ENCODE peak calls at places on chromosomes 4 and X, in seven cellular contexts. One of them, this sample, is unnamed.
A peak's percentile ranks its signal among the peaks of the same experiment; 100 is the strongest.

GRCh38 chr4:26020083-26020668 is 106.2 kb downstream of the SMIM20 start:
- DNase-seq in NCI-H345: no peak
- DNase-seq in activated CD4-positive, alpha-beta T cell treated with anti-CD3 and anti-CD28 coated beads, Interleukin-2, amount 50 U/mL, for 4 hours: peak; percentile 18
- DNase-seq in activated T-cell treated with anti-CD3 and anti-CD28 coated beads for 1 hour: no peak
- DNase-seq in D341Med: no peak
- DNase-seq in Right ventricle myocardium superior: no peak
- DNase-seq in amniotic stem cell: no peak
- DNase-seq in this sample: no peak

GRCh38 chrX:413322-414201 is 26.9 kb upstream of the PPP2R3B start:
- DNase-seq in activated T-cell treated with anti-CD3 and anti-CD28 coated beads for 1 hour: no peak
- DNase-seq in Right ventricle myocardium superior: peak; percentile 81
- DNase-seq in amniotic stem cell: no peak
- DNase-seq in NCI-H345: no peak
- DNase-seq in D341Med: no peak
- DNase-seq in activated CD4-positive, alpha-beta T cell treated with anti-CD3 and anti-CD28 coated beads, Interleukin-2, amount 50 U/mL, for 4 hours: no peak
- DNase-seq in this sample: no peak

GRCh38 chr4:95129708-95130343 is 372.1 kb downstream of the BMPR1B start:
- DNase-seq in NCI-H345: no peak
- DNase-seq in amniotic stem cell: peak; percentile 93
- DNase-seq in activated T-cell treated with anti-CD3 and anti-CD28 coated beads for 1 hour: no peak
- DNase-seq in activated CD4-positive, alpha-beta T cell treated with anti-CD3 and anti-CD28 coated beads, Interleukin-2, amount 50 U/mL, for 4 hours: no peak
- DNase-seq in Right ventricle myocardium superior: no peak
- DNase-seq in D341Med: no peak
- DNase-seq in this sample: no peak

GRCh38 chrX:69031181-69031580 is 134.1 kb downstream of the PJA1 start:
- DNase-seq in activated CD4-positive, alpha-beta T cell treated with anti-CD3 and anti-CD28 coated beads, Interleukin-2, amount 50 U/mL, for 4 hours: no peak
- DNase-seq in NCI-H345: no peak
- DNase-seq in activated T-cell treated with anti-CD3 and anti-CD28 coated beads for 1 hour: no peak
- DNase-seq in D341Med: no peak
- DNase-seq in Right ventricle myocardium superior: no peak
- DNase-seq in amniotic stem cell: no peak
- DNase-seq in this sample: no peak

GRCh38 chrX:123728001-123728400 is 4.9 kb downstream of the THOC2 start:
- DNase-seq in activated T-cell treated with anti-CD3 and anti-CD28 coated beads for 1 hour: no peak
- DNase-seq in NCI-H345: no peak
- DNase-seq in D341Med: no peak
- DNase-seq in Right ventricle myocardium superior: no peak
- DNase-seq in activated CD4-positive, alpha-beta T cell treated with anti-CD3 and anti-CD28 coated beads, Interleukin-2, amount 50 U/mL, for 4 hours: no peak
- DNase-seq in amniotic stem cell: no peak
- DNase-seq in this sample: no peak

GRCh38 chrX:72532371-72532770 is 40.3 kb downstream of the HDAC8 start:
- DNase-seq in activated CD4-positive, alpha-beta T cell treated with anti-CD3 and anti-CD28 coated beads, Interleukin-2, amount 50 U/mL, for 4 hours: no peak
- DNase-seq in D341Med: no peak
- DNase-seq in Right ventricle myocardium superior: no peak
- DNase-seq in activated T-cell treated with anti-CD3 and anti-CD28 coated beads for 1 hour: no peak
- DNase-seq in NCI-H345: no peak
- DNase-seq in amniotic stem cell: no peak
- DNase-seq in this sample: no peak

GRCh38 chr4:138609943-138610350 is 367.8 kb upstream of the SLC7A11 start:
- DNase-seq in D341Med: no peak
- DNase-seq in Right ventricle myocardium superior: no peak
- DNase-seq in activated CD4-positive, alpha-beta T cell treated with anti-CD3 and anti-CD28 coated beads, Interleukin-2, amount 50 U/mL, for 4 hours: no peak
- DNase-seq in NCI-H345: no peak
- DNase-seq in activated T-cell treated with anti-CD3 and anti-CD28 coated beads for 1 hour: no peak
- DNase-seq in amniotic stem cell: peak; percentile 54
- DNase-seq in this sample: no peak

GRCh38 chrX:368811-369562 is 17.7 kb downstream of the PPP2R3B start:
- DNase-seq in Right ventricle myocardium superior: peak; percentile 61
- DNase-seq in D341Med: peak; percentile 68
- DNase-seq in amniotic stem cell: no peak
- DNase-seq in activated CD4-positive, alpha-beta T cell treated with anti-CD3 and anti-CD28 coated beads, Interleukin-2, amount 50 U/mL, for 4 hours: no peak
- DNase-seq in NCI-H345: no peak
- DNase-seq in activated T-cell treated with anti-CD3 and anti-CD28 coated beads for 1 hour: no peak
- DNase-seq in this sample: no peak

GRCh38 chrX:135410861-135411627 is 10.7 kb upstream of the SMIM10L2A start:
- DNase-seq in NCI-H345: no peak
- DNase-seq in activated T-cell treated with anti-CD3 and anti-CD28 coated beads for 1 hour: no peak
- DNase-seq in Right ventricle myocardium superior: no peak
- DNase-seq in amniotic stem cell: no peak
- DNase-seq in activated CD4-positive, alpha-beta T cell treated with anti-CD3 and anti-CD28 coated beads, Interleukin-2, amount 50 U/mL, for 4 hours: no peak
- DNase-seq in D341Med: no peak
- DNase-seq in this sample: no peak

GRCh38 chrX:153727108-153727931 is 2.7 kb downstream of the ABCD1 start:
- DNase-seq in amniotic stem cell: no peak
- DNase-seq in NCI-H345: peak; percentile 74
- DNase-seq in activated CD4-positive, alpha-beta T cell treated with anti-CD3 and anti-CD28 coated beads, Interleukin-2, amount 50 U/mL, for 4 hours: no peak
- DNase-seq in activated T-cell treated with anti-CD3 and anti-CD28 coated beads for 1 hour: no peak
- DNase-seq in Right ventricle myocardium superior: peak; percentile 75
- DNase-seq in D341Med: no peak
- DNase-seq in this sample: no peak

GRCh38 chr4:146521543-146522097 is at the start of gene SLC10A7:
- DNase-seq in activated T-cell treated with anti-CD3 and anti-CD28 coated beads for 1 hour: peak; percentile 52
- DNase-seq in amniotic stem cell: peak; percentile 11
- DNase-seq in NCI-H345: peak; percentile 60
- DNase-seq in Right ventricle myocardium superior: peak; percentile 88
- DNase-seq in D341Med: peak; percentile 90
- DNase-seq in activated CD4-positive, alpha-beta T cell treated with anti-CD3 and anti-CD28 coated beads, Interleukin-2, amount 50 U/mL, for 4 hours: peak; percentile 56
- DNase-seq in this sample: peak; percentile 43

GRCh38 chrX:40646489-40647306 is 663 bp downstream of the CXorf38 start:
- DNase-seq in NCI-H345: no peak
- DNase-seq in Right ventricle myocardium superior: peak; percentile 56
- DNase-seq in activated CD4-positive, alpha-beta T cell treated with anti-CD3 and anti-CD28 coated beads, Interleukin-2, amount 50 U/mL, for 4 hours: peak; percentile 7
- DNase-seq in D341Med: no peak
- DNase-seq in activated T-cell treated with anti-CD3 and anti-CD28 coated beads for 1 hour: peak; percentile 3
- DNase-seq in amniotic stem cell: no peak
- DNase-seq in this sample: peak; percentile 9

GRCh38 chrX:113400193-113400704 is 559.6 kb upstream of the AMOT start:
- DNase-seq in D341Med: no peak
- DNase-seq in activated CD4-positive, alpha-beta T cell treated with anti-CD3 and anti-CD28 coated beads, Interleukin-2, amount 50 U/mL, for 4 hours: no peak
- DNase-seq in amniotic stem cell: no peak
- DNase-seq in Right ventricle myocardium superior: no peak
- DNase-seq in NCI-H345: no peak
- DNase-seq in activated T-cell treated with anti-CD3 and anti-CD28 coated beads for 1 hour: no peak
- DNase-seq in this sample: no peak

GRCh38 chrX:24153796-24154189 is 4.3 kb downstream of the ZFX start:
- DNase-seq in D341Med: no peak
- DNase-seq in activated CD4-positive, alpha-beta T cell treated with anti-CD3 and anti-CD28 coated beads, Interleukin-2, amount 50 U/mL, for 4 hours: no peak
- DNase-seq in Right ventricle myocardium superior: no peak
- DNase-seq in amniotic stem cell: no peak
- DNase-seq in activated T-cell treated with anti-CD3 and anti-CD28 coated beads for 1 hour: no peak
- DNase-seq in NCI-H345: no peak
- DNase-seq in this sample: no peak

GRCh38 chrX:1599791-1600405 is 8.5 kb downstream of the AKAP17A start:
- DNase-seq in activated T-cell treated with anti-CD3 and anti-CD28 coated beads for 1 hour: no peak
- DNase-seq in activated CD4-positive, alpha-beta T cell treated with anti-CD3 and anti-CD28 coated beads, Interleukin-2, amount 50 U/mL, for 4 hours: no peak
- DNase-seq in Right ventricle myocardium superior: no peak
- DNase-seq in D341Med: peak; percentile 22
- DNase-seq in amniotic stem cell: no peak
- DNase-seq in NCI-H345: no peak
- DNase-seq in this sample: no peak

GRCh38 chr4:62709618-62710252 is 1509.6 kb downstream of the ADGRL3 start:
- DNase-seq in amniotic stem cell: no peak
- DNase-seq in Right ventricle myocardium superior: no peak
- DNase-seq in activated CD4-positive, alpha-beta T cell treated with anti-CD3 and anti-CD28 coated beads, Interleukin-2, amount 50 U/mL, for 4 hours: no peak
- DNase-seq in D341Med: peak; percentile 29
- DNase-seq in activated T-cell treated with anti-CD3 and anti-CD28 coated beads for 1 hour: no peak
- DNase-seq in NCI-H345: peak; percentile 42
- DNase-seq in this sample: no peak

GRCh38 chr4:14180983-14181601 is 553.6 kb upstream of the BOD1L1 start:
- DNase-seq in activated CD4-positive, alpha-beta T cell treated with anti-CD3 and anti-CD28 coated beads, Interleukin-2, amount 50 U/mL, for 4 hours: no peak
- DNase-seq in D341Med: no peak
- DNase-seq in Right ventricle myocardium superior: no peak
- DNase-seq in NCI-H345: no peak
- DNase-seq in activated T-cell treated with anti-CD3 and anti-CD28 coated beads for 1 hour: no peak
- DNase-seq in amniotic stem cell: no peak
- DNase-seq in this sample: no peak

GRCh38 chr4:183097251-183098079 is 1.6 kb upstream of the WWC2 start:
- DNase-seq in D341Med: no peak
- DNase-seq in amniotic stem cell: no peak
- DNase-seq in activated T-cell treated with anti-CD3 and anti-CD28 coated beads for 1 hour: peak; percentile 3
- DNase-seq in Right ventricle myocardium superior: peak; percentile 56
- DNase-seq in NCI-H345: no peak
- DNase-seq in activated CD4-positive, alpha-beta T cell treated with anti-CD3 and anti-CD28 coated beads, Interleukin-2, amount 50 U/mL, for 4 hours: no peak
- DNase-seq in this sample: no peak

GRCh38 chr4:186144596-186145569 is 40.4 kb downstream of the FAM149A start:
- DNase-seq in activated CD4-positive, alpha-beta T cell treated with anti-CD3 and anti-CD28 coated beads, Interleukin-2, amount 50 U/mL, for 4 hours: no peak
- DNase-seq in NCI-H345: peak; percentile 52
- DNase-seq in D341Med: peak; percentile 92
- DNase-seq in activated T-cell treated with anti-CD3 and anti-CD28 coated beads for 1 hour: no peak
- DNase-seq in amniotic stem cell: peak; percentile 43
- DNase-seq in Right ventricle myocardium superior: peak; percentile 80
- DNase-seq in this sample: no peak

GRCh38 chr4:51836531-51836930 is 6.4 kb upstream of the DCUN1D4 start:
- DNase-seq in amniotic stem cell: no peak
- DNase-seq in activated T-cell treated with anti-CD3 and anti-CD28 coated beads for 1 hour: no peak
- DNase-seq in Right ventricle myocardium superior: no peak
- DNase-seq in activated CD4-positive, alpha-beta T cell treated with anti-CD3 and anti-CD28 coated beads, Interleukin-2, amount 50 U/mL, for 4 hours: no peak
- DNase-seq in NCI-H345: no peak
- DNase-seq in D341Med: no peak
- DNase-seq in this sample: no peak

GRCh38 chrX:48611703-48612102 is 14.4 kb downstream of the WDR13 start:
- DNase-seq in D341Med: no peak
- DNase-seq in amniotic stem cell: no peak
- DNase-seq in activated T-cell treated with anti-CD3 and anti-CD28 coated beads for 1 hour: no peak
- DNase-seq in activated CD4-positive, alpha-beta T cell treated with anti-CD3 and anti-CD28 coated beads, Interleukin-2, amount 50 U/mL, for 4 hours: no peak
- DNase-seq in NCI-H345: no peak
- DNase-seq in Right ventricle myocardium superior: no peak
- DNase-seq in this sample: no peak

GRCh38 chr4:120683902-120684540 is 238.5 kb downstream of the PRDM5 start:
- DNase-seq in amniotic stem cell: no peak
- DNase-seq in Right ventricle myocardium superior: no peak
- DNase-seq in NCI-H345: no peak
- DNase-seq in activated CD4-positive, alpha-beta T cell treated with anti-CD3 and anti-CD28 coated beads, Interleukin-2, amount 50 U/mL, for 4 hours: no peak
- DNase-seq in D341Med: no peak
- DNase-seq in activated T-cell treated with anti-CD3 and anti-CD28 coated beads for 1 hour: no peak
- DNase-seq in this sample: no peak

GRCh38 chrX:22748093-22748999 is 251.4 kb upstream of the DDX53 start:
- DNase-seq in Right ventricle myocardium superior: peak; percentile 25
- DNase-seq in D341Med: peak; percentile 48
- DNase-seq in amniotic stem cell: peak; percentile 6
- DNase-seq in activated T-cell treated with anti-CD3 and anti-CD28 coated beads for 1 hour: peak; percentile 3
- DNase-seq in NCI-H345: peak; percentile 59
- DNase-seq in activated CD4-positive, alpha-beta T cell treated with anti-CD3 and anti-CD28 coated beads, Interleukin-2, amount 50 U/mL, for 4 hours: peak; percentile 1
- DNase-seq in this sample: peak; percentile 6

GRCh38 chr4:48367016-48367415 is 25.7 kb downstream of the SLAIN2 start:
- DNase-seq in D341Med: no peak
- DNase-seq in amniotic stem cell: no peak
- DNase-seq in activated CD4-positive, alpha-beta T cell treated with anti-CD3 and anti-CD28 coated beads, Interleukin-2, amount 50 U/mL, for 4 hours: no peak
- DNase-seq in activated T-cell treated with anti-CD3 and anti-CD28 coated beads for 1 hour: no peak
- DNase-seq in Right ventricle myocardium superior: no peak
- DNase-seq in NCI-H345: no peak
- DNase-seq in this sample: no peak

GRCh38 chr4:141730805-141731204 is 94.4 kb downstream of the IL15 start:
- DNase-seq in activated CD4-positive, alpha-beta T cell treated with anti-CD3 and anti-CD28 coated beads, Interleukin-2, amount 50 U/mL, for 4 hours: no peak
- DNase-seq in NCI-H345: no peak
- DNase-seq in Right ventricle myocardium superior: no peak
- DNase-seq in D341Med: no peak
- DNase-seq in amniotic stem cell: no peak
- DNase-seq in activated T-cell treated with anti-CD3 and anti-CD28 coated beads for 1 hour: no peak
- DNase-seq in this sample: no peak

GRCh38 chrX:118455013-118455412 is 40.6 kb upstream of the DOCK11 start:
- DNase-seq in NCI-H345: no peak
- DNase-seq in activated CD4-positive, alpha-beta T cell treated with anti-CD3 and anti-CD28 coated beads, Interleukin-2, amount 50 U/mL, for 4 hours: no peak
- DNase-seq in D341Med: no peak
- DNase-seq in activated T-cell treated with anti-CD3 and anti-CD28 coated beads for 1 hour: no peak
- DNase-seq in Right ventricle myocardium superior: no peak
- DNase-seq in amniotic stem cell: no peak
- DNase-seq in this sample: no peak

GRCh38 chr4:7607156-7607910 is 172.6 kb upstream of the PSAPL1 start:
- DNase-seq in D341Med: no peak
- DNase-seq in amniotic stem cell: no peak
- DNase-seq in Right ventricle myocardium superior: no peak
- DNase-seq in activated CD4-positive, alpha-beta T cell treated with anti-CD3 and anti-CD28 coated beads, Interleukin-2, amount 50 U/mL, for 4 hours: no peak
- DNase-seq in activated T-cell treated with anti-CD3 and anti-CD28 coated beads for 1 hour: no peak
- DNase-seq in NCI-H345: no peak
- DNase-seq in this sample: no peak

GRCh38 chr4:40322853-40323252 is 12.3 kb upstream of the CHRNA9 start:
- DNase-seq in activated CD4-positive, alpha-beta T cell treated with anti-CD3 and anti-CD28 coated beads, Interleukin-2, amount 50 U/mL, for 4 hours: no peak
- DNase-seq in D341Med: no peak
- DNase-seq in Right ventricle myocardium superior: no peak
- DNase-seq in activated T-cell treated with anti-CD3 and anti-CD28 coated beads for 1 hour: no peak
- DNase-seq in amniotic stem cell: no peak
- DNase-seq in NCI-H345: no peak
- DNase-seq in this sample: no peak

GRCh38 chr4:121353213-121353612 is 27.6 kb downstream of the QRFPR start:
- DNase-seq in amniotic stem cell: no peak
- DNase-seq in activated T-cell treated with anti-CD3 and anti-CD28 coated beads for 1 hour: no peak
- DNase-seq in activated CD4-positive, alpha-beta T cell treated with anti-CD3 and anti-CD28 coated beads, Interleukin-2, amount 50 U/mL, for 4 hours: no peak
- DNase-seq in Right ventricle myocardium superior: no peak
- DNase-seq in D341Med: no peak
- DNase-seq in NCI-H345: no peak
- DNase-seq in this sample: no peak

GRCh38 chrX:18491601-18492000 is 66.2 kb downstream of the CDKL5 start:
- DNase-seq in activated CD4-positive, alpha-beta T cell treated with anti-CD3 and anti-CD28 coated beads, Interleukin-2, amount 50 U/mL, for 4 hours: no peak
- DNase-seq in Right ventricle myocardium superior: no peak
- DNase-seq in amniotic stem cell: no peak
- DNase-seq in NCI-H345: no peak
- DNase-seq in D341Med: no peak
- DNase-seq in activated T-cell treated with anti-CD3 and anti-CD28 coated beads for 1 hour: no peak
- DNase-seq in this sample: no peak

GRCh38 chrX:1391707-1392375 is at the start of gene SLC25A6:
- DNase-seq in activated T-cell treated with anti-CD3 and anti-CD28 coated beads for 1 hour: peak; percentile 99
- DNase-seq in NCI-H345: no peak
- DNase-seq in Right ventricle myocardium superior: peak; percentile 99
- DNase-seq in D341Med: peak; percentile 99
- DNase-seq in activated CD4-positive, alpha-beta T cell treated with anti-CD3 and anti-CD28 coated beads, Interleukin-2, amount 50 U/mL, for 4 hours: peak; percentile 99
- DNase-seq in amniotic stem cell: no peak
- DNase-seq in this sample: peak; percentile 99